ENCODE peak calls at places on chromosome 18, in seven cellular contexts. L, W, A, B, K, P and O are unnamed samples. For H3K36me3, the result is how much of the 10 kb centered on the place peaks cover.

GRCh38 chr18:42052137-42052708 is 97.2 kb downstream of the PIK3C3 start:
- DNase-seq in W (peak), B (no peak), L (peak), P (no peak), K (no peak), A (no peak), O (no peak)

GRCh38 chr18:7566587-7567486 is at the start of gene PTPRM:
- DNase-seq in P (peak), L (peak), A (peak), W (peak), B (peak), K (peak), O (peak)

GRCh38 chr18:67600181-67600631 is 83.7 kb upstream of the DSEL start:
- DNase-seq in W (peak), L (no peak), A (no peak), P (no peak), K (no peak), B (no peak), O (no peak)

GRCh38 chr18:48018806-48019295 is 88.4 kb upstream of the SMAD2 start:
- DNase-seq in K (no peak), L (no peak), B (peak), A (no peak), P (no peak), W (no peak), O (no peak)

GRCh38 chr18:37537868-37538525 is 27.6 kb downstream of the CELF4 start:
- DNase-seq in K (no peak), P (peak), L (peak), W (peak), A (peak), B (no peak), O (peak)

GRCh38 chr18:22179631-22180030 is 10.2 kb downstream of the GATA6 start:
- DNase-seq in W (no peak), A (no peak), P (no peak), B (no peak), L (no peak), K (no peak), O (no peak)

GRCh38 chr18:2932247-2933181 is 80.4 kb downstream of the LPIN2 start:
- DNase-seq in A (peak), L (peak), B (no peak), P (peak), K (peak), W (peak), O (no peak)

GRCh38 chr18:63443820-63444219 is 21.5 kb upstream of the VPS4B start:
- DNase-seq in B (no peak), A (no peak), W (no peak), P (no peak), K (no peak), L (no peak), O (no peak)

GRCh38 chr18:433960-434359 is 66.5 kb downstream of the COLEC12 start:
- DNase-seq in K (no peak), W (no peak), A (no peak), L (no peak), B (no peak), P (no peak), O (no peak)

GRCh38 chr18:7740815-7741214 is 173.7 kb downstream of the PTPRM start:
- DNase-seq in B (no peak), W (no peak), P (no peak), K (no peak), L (no peak), A (no peak), O (no peak)

GRCh38 chr18:6757966-6758365 is 28.4 kb downstream of the ARHGAP28 start:
- DNase-seq in W (no peak), K (no peak), A (no peak), P (no peak), B (no peak), L (no peak), O (no peak)

GRCh38 chr18:2336993-2337392 is 234.3 kb downstream of the METTL4 start:
- DNase-seq in W (no peak), A (no peak), K (no peak), B (no peak), P (no peak), L (no peak), O (no peak)

GRCh38 chr18:62877448-62878221 is 162.3 kb downstream of the PHLPP1 start:
- DNase-seq in A (peak), L (no peak), B (no peak), W (no peak), P (no peak), K (no peak), O (no peak)

GRCh38 chr18:75376004-75376403 is 51.5 kb downstream of the SMIM21 start:
- DNase-seq in L (no peak), K (no peak), P (no peak), W (no peak), A (no peak), B (no peak), O (no peak)

GRCh38 chr18:47175283-47175894 is 775 bp downstream of the IER3IP1 start:
- DNase-seq in K (no peak), W (no peak), B (no peak), L (no peak), A (no peak), P (no peak), O (no peak)

GRCh38 chr18:22167471-22168151 is 1.8 kb upstream of the GATA6 start:
- DNase-seq in K (no peak), L (no peak), P (no peak), A (no peak), W (peak), B (no peak), O (no peak)

GRCh38 chr18:46220116-46220515 is 115.9 kb downstream of the HAUS1 start:
- DNase-seq in P (no peak), B (no peak), K (no peak), L (no peak), W (no peak), A (no peak), O (no peak)

GRCh38 chr18:1665064-1665463 is 760.4 kb downstream of the ADCYAP1 start:
- DNase-seq in K (no peak), W (no peak), B (no peak), P (no peak), A (no peak), L (no peak), O (no peak)

GRCh38 chr18:9539938-9540337 is 64.6 kb downstream of the RALBP1 start:
- DNase-seq in A (no peak), B (no peak), W (no peak), P (no peak), L (no peak), K (no peak), O (no peak)

GRCh38 chr18:74739926-74740325 is 142.3 kb downstream of the ZNF407 start:
- DNase-seq in P (no peak), B (no peak), L (no peak), K (no peak), W (no peak), A (peak), O (no peak)

DNA sequence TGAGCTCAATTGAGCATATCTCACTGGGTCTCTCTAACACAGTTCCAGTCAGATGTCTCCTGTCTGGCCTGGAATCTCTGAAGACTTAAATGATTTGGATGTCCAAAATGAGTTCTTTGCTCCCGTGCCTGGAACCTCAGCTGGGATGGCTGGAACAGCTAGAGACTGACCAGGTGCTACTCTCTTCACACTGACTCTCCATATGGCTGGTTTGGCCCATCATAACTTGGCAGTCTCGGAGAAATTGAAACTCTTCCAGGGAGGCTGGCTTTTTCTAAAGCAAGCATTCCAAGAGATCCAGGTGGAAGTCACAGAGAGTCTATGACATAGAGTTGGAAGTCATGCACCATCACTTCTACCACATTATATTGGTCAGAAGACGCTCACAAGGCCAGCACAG is 129.6 kb upstream of the NOL4 start:
- DNase-seq in L (no peak), P (no peak), A (no peak), K (no peak), B (no peak), W (no peak), O (no peak)
- H3K36me3 ChIP-seq in L (under half), P (under half), A (under half), K (under half), B (under half), W (under half), O (under half)

DNA sequence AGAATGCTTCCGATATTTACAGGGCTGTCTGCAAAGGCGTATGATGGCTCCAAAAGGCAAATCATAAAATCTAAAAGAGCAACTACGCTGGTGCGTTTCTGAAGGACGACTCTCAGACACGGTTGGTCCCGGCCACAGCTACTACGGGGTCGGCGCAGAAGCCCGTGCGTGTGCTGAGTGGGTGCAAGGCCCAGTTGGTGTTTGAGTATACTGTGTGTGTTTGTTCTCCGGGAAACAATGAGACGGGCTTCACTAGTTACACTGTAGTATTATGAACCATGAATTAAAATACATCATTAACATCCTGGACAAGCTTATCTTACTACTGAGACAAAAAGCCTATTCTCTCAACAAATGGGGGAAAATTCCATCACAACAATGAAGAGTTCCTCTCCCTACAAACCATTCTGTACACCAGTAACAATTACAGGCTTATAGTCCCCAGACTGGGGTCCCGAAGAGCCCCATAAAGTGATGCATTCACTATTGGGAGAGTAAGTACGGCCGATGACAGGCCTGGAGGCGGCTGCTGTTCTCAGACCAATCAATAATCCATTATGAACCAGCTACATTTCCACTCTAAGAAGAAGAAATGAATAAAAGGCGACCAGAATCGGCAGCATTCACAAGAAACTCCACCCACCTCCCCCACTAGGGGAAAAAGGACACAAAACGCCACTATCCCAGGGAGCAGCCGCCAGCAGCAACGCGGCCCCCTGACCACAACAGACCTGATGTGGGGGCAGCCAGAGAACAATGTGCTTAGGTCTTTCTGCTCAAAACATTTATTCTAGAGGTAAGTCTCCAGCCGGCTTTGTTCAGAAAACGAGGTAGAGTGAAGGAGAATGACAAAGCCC is 43.3 kb downstream of the ZNF516 start:
- DNase-seq in B (peak), L (no peak), A (no peak), P (no peak), K (no peak), W (no peak), O (peak)
- TF ChIP-seq EP300 in B (no peak), L (no peak), A (no peak), P (no peak), K (no peak), W (no peak), O (no peak)

GRCh38 chr18:36455931-36456330 is 158.4 kb downstream of the FHOD3 start:
- DNase-seq in L (peak), B (no peak), A (no peak), W (no peak), K (no peak), P (no peak), O (no peak)
- TF ChIP-seq CTCF in L (peak), B (no peak), A (no peak), W (no peak), K (no peak), P (no peak), O (no peak)

DNA sequence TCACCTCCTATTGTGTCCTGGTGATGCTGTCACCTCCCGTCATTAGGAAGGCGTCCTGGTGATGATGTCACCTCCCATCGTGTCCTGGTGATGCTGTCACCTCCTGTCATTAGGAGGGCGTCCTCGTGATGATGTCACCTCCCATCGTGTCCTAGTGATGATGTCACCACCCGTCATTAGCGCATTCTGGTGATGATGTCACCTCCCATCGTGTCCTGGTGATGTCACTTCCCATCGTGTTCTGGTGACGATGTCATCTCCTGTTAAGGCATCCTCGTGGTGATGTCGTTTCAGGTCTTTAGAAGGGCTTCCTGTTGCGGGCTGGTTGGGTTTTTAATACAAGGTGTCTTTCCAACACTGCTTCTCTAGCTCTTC is 40.7 kb downstream of the CTDP1 start:
- DNase-seq in P (no peak), B (no peak), K (no peak), W (no peak), L (peak), A (no peak), O (no peak)
- H3K36me3 ChIP-seq in P (under half), B (half or more), K (half or more), W (under half), L (under half), A (half or more), O (under half)

GRCh38 chr18:58361212-58361611 is 267.7 kb downstream of the ALPK2 start:
- DNase-seq in L (no peak), K (peak), A (no peak), W (no peak), P (no peak), B (no peak), O (no peak)

GRCh38 chr18:58360324-58360723 is 268.6 kb downstream of the ALPK2 start:
- DNase-seq in W (no peak), P (no peak), A (no peak), B (no peak), K (no peak), L (no peak), O (no peak)

GRCh38 chr18:58363767-58364540 is 264.9 kb downstream of the ALPK2 start:
- DNase-seq in W (no peak), L (no peak), P (no peak), K (no peak), B (no peak), A (no peak), O (no peak)

GRCh38 chr18:58362829-58363231 is 266.1 kb downstream of the ALPK2 start:
- DNase-seq in P (no peak), A (no peak), B (no peak), K (no peak), W (no peak), L (no peak), O (no peak)

DNA sequence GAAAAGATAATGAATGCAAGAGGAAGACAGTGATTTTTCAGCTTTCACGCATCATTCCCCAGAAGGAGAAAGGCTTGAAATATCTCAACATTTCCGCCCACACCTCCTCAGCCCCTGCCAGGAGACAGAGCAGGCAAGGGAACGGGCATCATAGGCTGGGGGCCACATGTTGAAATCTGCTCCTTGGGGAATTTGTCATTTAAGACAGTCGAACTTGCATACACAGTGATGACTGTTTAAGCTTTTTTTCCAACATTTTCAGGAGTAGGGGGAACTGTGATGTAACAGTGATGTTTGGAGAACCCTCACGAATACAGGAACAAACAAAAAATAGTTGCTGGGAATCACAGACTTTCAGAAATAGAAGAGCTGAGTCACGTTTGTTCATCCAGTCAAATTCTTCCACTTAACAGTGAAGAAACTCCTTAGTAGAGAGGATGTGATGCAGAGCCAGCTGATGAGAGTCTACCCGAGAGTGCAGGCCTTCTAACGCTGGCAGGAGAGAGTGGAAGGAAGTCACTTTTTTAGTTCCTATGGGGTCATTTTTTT is 266.8 kb downstream of the ALPK2 start:
- DNase-seq in B (no peak), P (peak), A (no peak), K (peak), W (no peak), L (no peak), O (peak)
- TF ChIP-seq EP300 in B (no peak), P (no peak), A (no peak), K (no peak), W (no peak), L (no peak), O (no peak)

GRCh38 chr18:53909668-53910067 is 314.8 kb downstream of the MBD2 start:
- DNase-seq in A (peak), W (peak), P (peak), B (no peak), L (peak), K (no peak), O (no peak)
- TF ChIP-seq CTCF in A (peak), W (peak), P (no peak), B (no peak), L (no peak), K (no peak), O (no peak)

GRCh38 chr18:23539298-23539697 is 36.0 kb downstream of the RMC1 start:
- DNase-seq in K (no peak), A (no peak), P (no peak), B (no peak), L (no peak), W (no peak), O (no peak)

GRCh38 chr18:23542471-23542870 is 39.2 kb downstream of the RMC1 start:
- DNase-seq in W (no peak), A (no peak), P (no peak), L (no peak), B (no peak), K (no peak), O (no peak)

GRCh38 chr18:23539911-23540475 is 36.7 kb downstream of the RMC1 start:
- DNase-seq in L (no peak), B (no peak), W (no peak), K (no peak), A (no peak), P (no peak), O (no peak)

GRCh38 chr18:23541349-23542093 is 38.2 kb downstream of the RMC1 start:
- DNase-seq in K (no peak), A (no peak), B (no peak), L (peak), W (no peak), P (no peak), O (no peak)

GRCh38 chr18:23540867-23541266 is 37.6 kb downstream of the RMC1 start:
- DNase-seq in B (no peak), K (no peak), W (no peak), P (no peak), A (no peak), L (peak), O (no peak)
- H3K36me3 ChIP-seq in B (half or more), K (half or more), W (half or more), P (under half), A (half or more), L (half or more), O (under half)

DNA sequence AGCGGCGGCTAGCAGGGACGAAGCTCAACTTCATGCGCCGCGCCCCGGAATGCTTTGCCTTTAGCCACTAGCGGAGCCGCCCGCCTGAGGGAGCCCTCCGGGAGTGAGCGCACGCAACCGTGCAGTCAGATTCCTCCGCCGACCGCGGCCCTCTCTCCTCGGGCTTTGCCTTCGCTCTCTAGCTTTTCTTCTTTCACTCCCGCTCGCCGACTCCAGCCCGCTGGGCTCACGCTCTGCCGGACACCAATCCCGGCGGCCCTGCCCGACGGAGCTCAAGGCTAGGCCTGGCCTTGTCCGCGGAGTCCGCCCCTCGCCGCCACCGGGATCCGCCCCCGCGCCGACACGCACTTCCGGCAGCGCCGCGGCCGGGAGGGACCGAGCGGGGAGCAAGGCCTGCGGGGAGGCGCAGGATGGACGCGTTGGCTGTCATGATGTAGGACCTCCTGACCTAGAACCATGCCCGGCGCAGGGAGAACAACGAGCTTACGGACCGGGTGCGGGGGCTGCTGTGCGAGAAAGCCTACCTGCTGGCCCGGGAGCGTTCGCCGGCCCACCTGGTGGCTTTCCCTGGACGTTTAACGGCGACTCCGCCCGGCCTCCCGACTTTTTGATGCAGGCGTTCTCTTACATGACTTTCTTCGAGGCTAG is 40.8 kb upstream of the AKAIN1 start:
- DNase-seq in W (peak), K (peak), A (peak), L (peak), P (peak), B (peak), O (peak)
- TF ChIP-seq EP300 in W (no peak), K (no peak), A (no peak), L (peak), P (peak), B (no peak), O (peak)

GRCh38 chr18:58106674-58107058 is 62.6 kb downstream of the NEDD4L start:
- DNase-seq in K (no peak), W (no peak), A (no peak), L (no peak), P (no peak), B (no peak), O (no peak)
- TF ChIP-seq CTCF in K (no peak), W (no peak), A (no peak), L (no peak), P (no peak), B (no peak), O (no peak)